ENCODE peak calls at places on chromosome 14, in five cellular contexts. P is cardiac fibroblast, V is GM20000, X is glutamatergic neuron, K is A549. F is an unnamed sample.

GRCh38 chr14:75229923-75230792 is 48.5 kb upstream of the FOS start:
- DNase-seq in K (peak), X (no peak), V (peak), P (peak), F (peak)

GRCh38 chr14:64465208-64465821 is at the start of gene AKAP5:
- DNase-seq in X (peak), V (peak), P (peak), K (peak), F (peak)

GRCh38 chr14:37232907-37233481 is 35.3 kb downstream of the MIPOL1 start:
- DNase-seq in P (peak), V (peak), K (peak), X (no peak), F (no peak)

GRCh38 chr14:90575781-90576180 is 179.0 kb downstream of the CALM1 start:
- DNase-seq in V (no peak), X (no peak), P (no peak), K (no peak), F (no peak)

GRCh38 chr14:52124791-52125661 is 56.2 kb upstream of the NID2 start:
- DNase-seq in X (no peak), V (no peak), P (peak), K (peak), F (no peak)

GRCh38 chr14:31435276-31435675 is 14.9 kb upstream of the HEATR5A start:
- DNase-seq in X (no peak), V (no peak), P (peak), K (no peak), F (no peak)

GRCh38 chr14:54572316-54572715 is 5.4 kb downstream of the SAMD4A start:
- DNase-seq in X (no peak), K (peak), V (peak), P (no peak), F (peak)

GRCh38 chr14:38442208-38442607 is 186.3 kb upstream of the CLEC14A start:
- DNase-seq in K (no peak), P (peak), X (no peak), V (no peak), F (no peak)

GRCh38 chr14:75222208-75222701 is 45.8 kb upstream of the TMED10 start:
- DNase-seq in P (peak), X (no peak), V (peak), K (no peak), F (no peak)

GRCh38 chr14:21192447-21192822 is 36.6 kb upstream of the OR5AU1 start:
- DNase-seq in K (no peak), P (no peak), V (no peak), X (no peak), F (no peak)

GRCh38 chr14:68894802-68895201 is 84.3 kb downstream of the ACTN1 start:
- DNase-seq in K (no peak), P (peak), V (no peak), X (no peak), F (no peak)

GRCh38 chr14:24941719-24942118 is 108.2 kb downstream of the STXBP6 start:
- DNase-seq in P (no peak), X (no peak), K (no peak), V (no peak), F (no peak)

GRCh38 chr14:80554139-80554538 is 342.8 kb upstream of the DIO2 start:
- DNase-seq in X (no peak), K (no peak), P (no peak), V (no peak), F (no peak)

GRCh38 chr14:72544615-72545387 is 349.1 kb downstream of the DPF3 start:
- DNase-seq in K (no peak), V (no peak), P (no peak), X (no peak), F (no peak)

GRCh38 chr14:58703149-58703509 is 65.4 kb downstream of the DACT1 start:
- DNase-seq in V (no peak), X (no peak), K (no peak), P (no peak), F (no peak)

GRCh38 chr14:64572721-64573508 is 23.2 kb downstream of the PPP1R36 start:
- DNase-seq in X (no peak), V (no peak), P (peak), K (no peak), F (no peak)

GRCh38 chr14:102034301-102034700 is 52.5 kb downstream of the HSP90AA1 start:
- DNase-seq in K (peak), X (no peak), P (no peak), V (no peak), F (no peak)

GRCh38 chr14:45251912-45252311 is 1.1 kb downstream of the MIS18BP1 start:
- DNase-seq in V (peak), K (peak), P (peak), X (no peak), F (no peak)

GRCh38 chr14:21796912-21797311 is 123.3 kb upstream of the OR4E1 start:
- DNase-seq in P (no peak), K (no peak), X (no peak), V (no peak), F (peak)

GRCh38 chr14:75566321-75566720 is 12.1 kb upstream of the FLVCR2 start:
- DNase-seq in X (no peak), V (no peak), P (no peak), K (no peak), F (peak)

GRCh38 chr14:69661194-69661537 is 49.8 kb downstream of the SUSD6 start:
- DNase-seq in K (no peak), P (no peak), X (no peak), V (no peak), F (no peak)

GRCh38 chr14:72651081-72651480 is 242.8 kb downstream of the DPF3 start:
- DNase-seq in K (no peak), V (no peak), P (peak), X (no peak), F (no peak)

GRCh38 chr14:39847191-39847590 is 415.0 kb upstream of the FBXO33 start:
- DNase-seq in K (no peak), X (no peak), V (no peak), P (no peak), F (no peak)

GRCh38 chr14:64826845-64827244 is 52.9 kb downstream of the SPTB start:
- DNase-seq in P (peak), V (no peak), K (no peak), X (no peak), F (no peak)

GRCh38 chr14:65357091-65357490 is 55.4 kb upstream of the FUT8 start:
- DNase-seq in K (no peak), V (no peak), P (no peak), X (no peak), F (no peak)

GRCh38 chr14:104680806-104681688 is 8.4 kb upstream of the INF2 start:
- DNase-seq in X (no peak), V (peak), K (peak), P (peak), F (no peak)

GRCh38 chr14:22070119-22070982 is 396.7 kb upstream of the OR4E1 start:
- DNase-seq in P (peak), V (peak), K (no peak), X (peak), F (peak)

GRCh38 chr14:71103662-71104484 is 196.6 kb downstream of the PCNX1 start:
- DNase-seq in X (no peak), K (peak), P (peak), V (peak), F (no peak)

GRCh38 chr14:94635143-94635542 is 23.0 kb downstream of the SERPINA3 start:
- DNase-seq in X (no peak), V (no peak), K (no peak), P (no peak), F (no peak)

GRCh38 chr14:94638961-94639817 is 27.0 kb downstream of the SERPINA3 start:
- DNase-seq in K (no peak), V (no peak), X (no peak), P (no peak), F (no peak)

GRCh38 chr14:94633116-94633515 is 20.9 kb downstream of the SERPINA3 start:
- DNase-seq in P (no peak), X (no peak), K (no peak), V (no peak), F (no peak)

GRCh38 chr14:94638330-94638729 is 26.1 kb downstream of the SERPINA3 start:
- DNase-seq in X (no peak), P (no peak), K (no peak), V (no peak), F (no peak)

DNA sequence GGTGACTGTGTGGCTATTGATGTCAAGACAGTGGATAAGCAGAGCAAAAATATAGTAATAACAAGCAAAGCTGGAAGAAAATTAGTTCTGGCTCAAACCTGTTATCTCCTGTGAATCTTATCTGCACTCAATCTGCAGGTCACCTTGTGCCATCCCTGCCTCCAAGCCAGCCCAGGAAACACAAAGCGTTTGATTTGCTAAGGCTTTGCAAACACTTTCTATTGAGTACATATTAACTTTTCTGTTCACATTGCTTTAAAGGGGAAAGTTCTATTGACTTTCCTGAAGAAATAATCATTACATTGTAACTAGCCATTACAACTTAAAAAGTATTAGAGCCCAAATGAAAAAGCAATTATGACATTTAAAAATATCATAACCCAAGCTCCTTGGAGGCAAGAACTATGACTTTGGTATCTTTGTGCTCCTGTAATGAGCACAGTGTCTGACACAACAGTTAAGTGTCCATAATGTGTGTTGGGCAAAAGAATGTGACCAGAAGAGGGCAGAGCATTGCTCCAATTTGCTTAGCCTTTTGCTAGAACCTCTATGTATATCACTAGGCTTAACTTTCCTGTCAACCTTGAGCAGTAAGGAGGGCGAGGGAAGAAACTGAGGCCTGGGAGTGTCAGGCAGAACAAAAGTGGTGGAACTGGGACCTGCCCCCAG is 24.7 kb downstream of the SERPINA3 start:
- DNase-seq in P (peak), V (no peak), K (peak), X (no peak), F (no peak)
- TF ChIP-seq CTCF in P (peak), V (no peak), K (peak), X (no peak), F (no peak)

GRCh38 chr14:89447182-89447970 is 30.3 kb upstream of the FOXN3 start:
- DNase-seq in K (no peak), V (no peak), X (no peak), P (no peak), F (peak)
- TF ChIP-seq CTCF in K (no peak), V (no peak), X (no peak), P (no peak), F (no peak)

GRCh38 chr14:78595797-78596196 is 425.6 kb downstream of the NRXN3 start:
- DNase-seq in V (no peak), X (peak), P (no peak), K (peak), F (peak)
- TF ChIP-seq CTCF in V (no peak), X (no peak), P (peak), K (no peak), F (no peak)

DNA sequence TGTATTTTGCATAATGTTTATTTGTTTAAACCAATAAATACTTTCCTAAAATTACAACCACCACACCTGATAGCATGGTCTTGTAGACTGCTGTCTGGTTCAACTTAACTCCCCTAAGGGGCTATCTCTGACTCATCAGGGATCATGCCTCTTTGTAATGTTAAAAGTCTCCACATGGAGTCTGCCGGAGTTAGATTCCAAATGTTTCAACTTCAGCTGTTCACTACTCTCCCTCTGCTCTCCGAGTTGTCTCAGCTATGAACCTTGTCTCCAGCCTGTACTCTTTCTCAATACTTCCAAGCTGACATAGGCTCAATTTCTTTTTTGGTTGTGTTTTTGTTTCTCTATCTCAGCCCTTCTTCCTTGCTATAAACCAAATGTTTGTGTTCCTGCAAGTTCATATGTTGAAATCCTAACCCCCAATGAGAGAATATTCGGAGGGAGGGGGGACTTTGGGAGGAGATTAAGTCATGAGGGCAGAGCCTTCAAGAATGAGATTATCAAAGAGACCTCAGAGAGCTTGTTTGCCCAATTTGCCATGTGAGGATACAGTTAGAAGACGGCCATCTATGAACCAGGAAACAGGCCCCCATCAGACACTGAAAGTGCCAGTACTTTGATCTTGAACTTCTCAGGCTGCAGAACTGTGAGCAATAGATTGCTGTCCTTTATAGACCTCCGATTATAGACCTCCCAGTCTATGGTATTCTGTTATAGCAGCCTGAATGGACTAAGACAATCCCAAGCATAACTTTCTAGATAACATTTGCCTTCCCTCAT is 858.2 kb downstream of the VRK1 start:
- DNase-seq in P (no peak), X (no peak), V (no peak), K (no peak), F (no peak)
- TF ChIP-seq CTCF in P (no peak), X (no peak), V (no peak), K (no peak), F (no peak)

DNA sequence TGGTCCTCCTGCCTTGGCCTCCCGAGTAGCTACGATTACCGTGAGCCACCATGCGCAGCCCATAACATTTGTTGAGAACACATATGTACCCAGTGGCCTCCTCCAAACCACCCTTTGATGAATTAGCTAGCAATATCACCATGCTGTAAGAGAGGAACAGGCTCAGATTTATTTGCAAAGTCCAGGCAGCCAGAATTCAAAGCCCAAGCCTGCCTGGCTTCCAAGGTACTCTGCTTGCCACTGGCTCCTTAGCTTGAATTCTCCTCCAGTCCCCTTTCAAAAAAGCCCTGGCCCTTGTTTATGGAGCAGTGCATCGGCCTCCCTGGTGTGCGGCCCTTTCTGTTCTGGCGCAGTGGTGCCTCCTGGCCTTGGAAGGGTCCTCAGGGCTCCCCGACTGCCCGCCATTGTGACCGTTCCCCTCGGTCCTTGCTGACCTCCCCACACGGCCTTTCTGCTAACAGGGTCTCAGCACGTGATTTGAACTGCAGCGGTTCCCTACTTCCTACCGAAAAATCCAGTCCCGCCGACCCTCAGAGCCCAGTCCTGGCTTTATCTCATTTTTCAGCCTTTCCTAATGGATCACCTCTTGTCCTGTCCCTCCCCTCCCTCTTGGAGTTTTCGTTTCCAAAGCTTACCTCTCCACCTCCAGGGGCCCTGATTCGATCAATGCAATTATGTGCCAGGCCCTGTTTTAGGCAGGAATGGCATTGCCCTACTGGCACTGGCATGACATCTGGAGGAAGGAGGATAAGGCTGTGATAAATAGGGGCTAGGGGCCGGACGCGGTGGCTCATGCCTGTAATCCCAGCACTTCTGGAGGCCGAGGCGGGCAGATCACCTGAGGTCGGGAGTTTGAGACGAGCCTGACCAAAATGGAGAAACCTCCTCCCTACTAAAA is 22.0 kb downstream of the SLC25A29 start:
- DNase-seq in X (no peak), V (no peak), K (no peak), P (no peak), F (no peak)
- TF ChIP-seq CTCF in X (no peak), V (no peak), K (no peak), P (no peak), F (no peak)

GRCh38 chr14:91996951-91997371 is 42.9 kb downstream of the TRIP11 start:
- DNase-seq in X (no peak), V (peak), P (peak), K (peak), F (no peak)
- TF ChIP-seq CTCF in X (peak), V (peak), P (peak), K (peak), F (peak)

GRCh38 chr14:67416810-67417209 is 4.8 kb upstream of the PLEK2 start:
- DNase-seq in P (no peak), X (no peak), V (no peak), K (no peak), F (no peak)

GRCh38 chr14:67411820-67412421 is at the start of gene PLEK2:
- DNase-seq in K (peak), V (no peak), X (no peak), P (peak), F (peak)

GRCh38 chr14:67416085-67416484 is 4.1 kb upstream of the PLEK2 start:
- DNase-seq in X (no peak), P (no peak), K (no peak), V (no peak), F (no peak)

GRCh38 chr14:67411375-67411774 is 590 bp downstream of the PLEK2 start:
- DNase-seq in V (no peak), X (no peak), K (no peak), P (no peak), F (no peak)

GRCh38 chr14:67413806-67414769 is 2.1 kb upstream of the PLEK2 start:
- DNase-seq in K (peak), X (no peak), P (peak), V (no peak), F (peak)
- TF ChIP-seq CTCF in K (no peak), X (no peak), P (no peak), V (no peak), F (no peak)

DNA sequence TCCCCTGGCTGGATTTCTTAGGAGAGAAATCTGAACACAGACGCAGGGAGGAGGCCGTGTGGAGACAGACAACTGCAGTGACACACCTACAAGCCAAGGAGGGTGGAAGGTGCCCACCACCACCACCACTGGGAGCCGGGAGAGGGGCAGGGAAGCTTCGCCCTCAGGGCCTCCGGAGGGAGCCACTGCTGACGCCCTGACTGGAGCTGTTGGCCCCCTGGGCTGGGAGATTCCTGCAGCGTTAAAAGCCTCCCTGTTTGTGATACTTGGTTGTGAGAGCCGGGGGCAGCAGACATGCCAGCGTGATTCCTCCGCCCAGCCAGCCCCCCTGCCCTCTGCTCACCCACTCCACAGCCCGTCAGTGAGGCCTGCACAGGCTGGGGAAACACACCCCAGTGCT is 72.0 kb downstream of the CHGA start:
- DNase-seq in K (no peak), P (no peak), X (no peak), V (no peak), F (no peak)
- TF ChIP-seq CTCF in K (no peak), P (no peak), X (no peak), V (no peak), F (no peak)